ENCODE peak calls at places on chromosomes 11 and 22, in six cellular contexts. B is lower lobe of right lung, P is lower leg skin, O is esophagus squamous epithelium, W is heart left ventricle, J is bronchial epithelial cell. T is an unnamed sample.

GRCh38 chr11:49208006-49208721 is at the start of gene FOLH1:
- DNase-seq in B (peak), P (no peak), O (no peak), W (peak), J (peak), T (no peak)

GRCh38 chr11:27254744-27255446 is 108.1 kb downstream of the CCDC34 start:
- DNase-seq in B (no peak), P (no peak), O (no peak), W (no peak), J (peak), T (no peak)

GRCh38 chr11:116707250-116707649 is 65.5 kb downstream of the BUD13 start:
- DNase-seq in B (peak), P (no peak), O (no peak), W (no peak), J (peak), T (no peak)

GRCh38 chr11:76579047-76579751 is 91.3 kb downstream of the LRRC32 start:
- DNase-seq in B (peak), P (no peak), O (no peak), W (peak), J (no peak), T (no peak)

GRCh38 chr11:68313574-68314202 is 1.3 kb downstream of the LRP5 start:
- DNase-seq in B (no peak), P (no peak), O (no peak), W (no peak), J (no peak), T (no peak)

GRCh38 chr11:10625982-10626311 is 57.5 kb upstream of the LYVE1 start:
- DNase-seq in B (no peak), P (no peak), O (no peak), W (no peak), J (no peak), T (no peak)

GRCh38 chr11:122207921-122208764 is 92.1 kb upstream of the BLID start:
- DNase-seq in B (no peak), P (no peak), O (no peak), W (no peak), J (no peak), T (no peak)

GRCh38 chr11:46363455-46363920 is 16.2 kb downstream of the DGKZ start:
- DNase-seq in B (no peak), P (no peak), O (no peak), W (peak), J (peak), T (no peak)

GRCh38 chr11:114278342-114279065 is 17.7 kb upstream of the NNMT start:
- DNase-seq in B (no peak), P (no peak), O (no peak), W (no peak), J (no peak), T (no peak)

GRCh38 chr22:29631725-29632124 is 28.3 kb downstream of the NF2 start:
- DNase-seq in B (no peak), P (no peak), O (no peak), W (no peak), J (no peak), T (no peak)

GRCh38 chr11:108632041-108632440 is 32.8 kb upstream of the DDX10 start:
- DNase-seq in B (no peak), P (no peak), O (no peak), W (no peak), J (no peak), T (no peak)

GRCh38 chr11:62678770-62679696 is at the start of gene UBXN1:
- DNase-seq in B (peak), P (peak), O (peak), W (peak), J (peak), T (peak)

GRCh38 chr11:120746836-120747609 is 235.5 kb downstream of the GRIK4 start:
- DNase-seq in B (no peak), P (peak), O (no peak), W (no peak), J (peak), T (no peak)

GRCh38 chr11:8291421-8292350 is 28.0 kb upstream of the LMO1 start:
- DNase-seq in B (no peak), P (peak), O (no peak), W (no peak), J (no peak), T (no peak)

GRCh38 chr11:134341805-134342571 is 10.2 kb downstream of the GLB1L2 start:
- DNase-seq in B (no peak), P (no peak), O (no peak), W (no peak), J (no peak), T (no peak)

GRCh38 chr11:43282607-43283440 is 29.0 kb upstream of the API5 start:
- DNase-seq in B (peak), P (no peak), O (no peak), W (peak), J (peak), T (no peak)

GRCh38 chr11:62889484-62890437 is 9.1 kb downstream of the SLC3A2 start:
- DNase-seq in B (no peak), P (no peak), O (no peak), W (no peak), J (no peak), T (no peak)

GRCh38 chr11:120208777-120209176 is 2.1 kb upstream of the OAF start:
- DNase-seq in B (no peak), P (peak), O (no peak), W (peak), J (peak), T (no peak)

GRCh38 chr11:82003671-82004148 is 730.0 kb downstream of the FAM181B start:
- DNase-seq in B (no peak), P (no peak), O (no peak), W (no peak), J (peak), T (no peak)

GRCh38 chr11:12683857-12684256 is 9.6 kb downstream of the TEAD1 start:
- DNase-seq in B (no peak), P (no peak), O (no peak), W (no peak), J (no peak), T (no peak)

GRCh38 chr11:13065200-13065787 is 56.2 kb downstream of the RASSF10 start:
- DNase-seq in B (no peak), P (no peak), O (no peak), W (no peak), J (no peak), T (no peak)

GRCh38 chr11:87173185-87174039 is 135.7 kb downstream of the TMEM135 start:
- DNase-seq in B (no peak), P (no peak), O (no peak), W (no peak), J (peak), T (no peak)

GRCh38 chr11:27972432-27973170 is 135.4 kb downstream of the KIF18A start:
- DNase-seq in B (no peak), P (no peak), O (no peak), W (no peak), J (peak), T (no peak)

GRCh38 chr11:83162377-83162776 is 5.4 kb downstream of the PCF11 start:
- DNase-seq in B (no peak), P (no peak), O (no peak), W (no peak), J (no peak), T (no peak)

GRCh38 chr11:105609341-105609781 is 512 bp upstream of the GRIA4 start:
- DNase-seq in B (no peak), P (no peak), O (no peak), W (no peak), J (peak), T (no peak)

GRCh38 chr11:134644489-134645456 is 232.7 kb upstream of the B3GAT1 start:
- DNase-seq in B (no peak), P (no peak), O (no peak), W (no peak), J (no peak), T (no peak)

GRCh38 chr11:102473543-102473942 is 21.0 kb upstream of the TMEM123 start:
- DNase-seq in B (no peak), P (no peak), O (no peak), W (no peak), J (no peak), T (no peak)

GRCh38 chr11:9172394-9172793 is 81.0 kb upstream of the SCUBE2 start:
- DNase-seq in B (no peak), P (no peak), O (no peak), W (no peak), J (no peak), T (no peak)

GRCh38 chr22:26589367-26589844 is 526 bp downstream of the TPST2 start:
- DNase-seq in B (peak), P (peak), O (no peak), W (peak), J (no peak), T (no peak)

GRCh38 chr11:19071255-19071654 is 10.7 kb upstream of the MRGPRX2 start:
- DNase-seq in B (peak), P (peak), O (no peak), W (peak), J (peak), T (peak)

GRCh38 chr11:88623536-88623935 is 286.0 kb upstream of the CTSC start:
- DNase-seq in B (no peak), P (no peak), O (no peak), W (no peak), J (no peak), T (no peak)

GRCh38 chr11:15927196-15927865 is 429.0 kb downstream of the SOX6 start:
- DNase-seq in B (no peak), P (no peak), O (no peak), W (no peak), J (no peak), T (no peak)

GRCh38 chr22:46916886-46917625 is 154.6 kb downstream of the TBC1D22A start:
- DNase-seq in B (no peak), P (no peak), O (no peak), W (no peak), J (no peak), T (no peak)

GRCh38 chr22:32992821-32993220 is 65.4 kb downstream of the SYN3 start:
- DNase-seq in B (no peak), P (no peak), O (no peak), W (no peak), J (no peak), T (no peak)

GRCh38 chr11:375065-376025 is 6.0 kb downstream of the B4GALNT4 start:
- DNase-seq in B (no peak), P (no peak), O (no peak), W (peak), J (no peak), T (no peak)

GRCh38 chr11:47394322-47395224 is 13.8 kb upstream of the SLC39A13 start:
- DNase-seq in B (peak), P (peak), O (peak), W (peak), J (no peak), T (no peak)

GRCh38 chr22:36405671-36406070 is 17.9 kb upstream of the MYH9 start:
- DNase-seq in B (peak), P (no peak), O (no peak), W (peak), J (peak), T (no peak)

GRCh38 chr11:130427581-130428211 is 713 bp downstream of the ADAMTS8 start:
- DNase-seq in B (peak), P (no peak), O (no peak), W (peak), J (no peak), T (no peak)
- H3K4me3 ChIP-seq in B (peak), P (no peak), O (peak), W (peak), J (no peak), T (no peak)

GRCh38 chr11:73252577-73253191 is 19.5 kb upstream of the P2RY6 start:
- DNase-seq in B (no peak), P (no peak), O (no peak), W (no peak), J (no peak), T (no peak)
- TF ChIP-seq CTCF in B (no peak), P (no peak), O (no peak), W (no peak), J (peak), T (peak)

GRCh38 chr22:19121631-19122142 is 525 bp downstream of the DGCR2 start:
- DNase-seq in B (peak), P (peak), O (no peak), W (peak), J (no peak), T (no peak)

GRCh38 chr22:19122143-19122751 is at the start of gene DGCR2:
- DNase-seq in B (peak), P (peak), O (peak), W (peak), J (peak), T (peak)

GRCh38 chr22:19120829-19121630 is 1.2 kb downstream of the DGCR2 start:
- DNase-seq in B (peak), P (no peak), O (no peak), W (peak), J (peak), T (no peak)

GRCh38 chr22:19118601-19118880 is 3.7 kb downstream of the DGCR2 start:
- DNase-seq in B (no peak), P (no peak), O (no peak), W (no peak), J (no peak), T (no peak)

GRCh38 chr22:19119949-19120348 is 2.3 kb downstream of the DGCR2 start:
- DNase-seq in B (no peak), P (no peak), O (no peak), W (peak), J (no peak), T (no peak)
- H3K4me3 ChIP-seq in B (peak), P (no peak), O (peak), W (no peak), J (no peak), T (no peak)

GRCh38 chr11:5553347-5553746 is 5.0 kb upstream of the OR52H1 start:
- DNase-seq in B (no peak), P (no peak), O (no peak), W (no peak), J (no peak), T (no peak)
- TF ChIP-seq CTCF in B (no peak), P (no peak), O (no peak), W (no peak), J (no peak), T (no peak)

GRCh38 chr22:24937114-24937513 is 9.4 kb downstream of the LHFPL7 start:
- DNase-seq in B (no peak), P (no peak), O (no peak), W (no peak), J (peak), T (no peak)
- H3K4me3 ChIP-seq in B (no peak), P (no peak), O (no peak), W (no peak), J (no peak), T (no peak)

GRCh38 chr11:71198823-71199165 is 53.6 kb downstream of the SHANK2 start:
- DNase-seq in B (peak), P (no peak), O (no peak), W (no peak), J (no peak), T (no peak)

GRCh38 chr11:71197096-71197495 is 55.3 kb downstream of the SHANK2 start:
- DNase-seq in B (no peak), P (no peak), O (no peak), W (no peak), J (peak), T (no peak)

GRCh38 chr11:71199226-71199815 is 53.1 kb downstream of the SHANK2 start:
- DNase-seq in B (peak), P (no peak), O (no peak), W (no peak), J (no peak), T (no peak)

GRCh38 chr11:71200172-71200716 is 52.1 kb downstream of the SHANK2 start:
- DNase-seq in B (no peak), P (no peak), O (no peak), W (no peak), J (peak), T (no peak)

DNA sequence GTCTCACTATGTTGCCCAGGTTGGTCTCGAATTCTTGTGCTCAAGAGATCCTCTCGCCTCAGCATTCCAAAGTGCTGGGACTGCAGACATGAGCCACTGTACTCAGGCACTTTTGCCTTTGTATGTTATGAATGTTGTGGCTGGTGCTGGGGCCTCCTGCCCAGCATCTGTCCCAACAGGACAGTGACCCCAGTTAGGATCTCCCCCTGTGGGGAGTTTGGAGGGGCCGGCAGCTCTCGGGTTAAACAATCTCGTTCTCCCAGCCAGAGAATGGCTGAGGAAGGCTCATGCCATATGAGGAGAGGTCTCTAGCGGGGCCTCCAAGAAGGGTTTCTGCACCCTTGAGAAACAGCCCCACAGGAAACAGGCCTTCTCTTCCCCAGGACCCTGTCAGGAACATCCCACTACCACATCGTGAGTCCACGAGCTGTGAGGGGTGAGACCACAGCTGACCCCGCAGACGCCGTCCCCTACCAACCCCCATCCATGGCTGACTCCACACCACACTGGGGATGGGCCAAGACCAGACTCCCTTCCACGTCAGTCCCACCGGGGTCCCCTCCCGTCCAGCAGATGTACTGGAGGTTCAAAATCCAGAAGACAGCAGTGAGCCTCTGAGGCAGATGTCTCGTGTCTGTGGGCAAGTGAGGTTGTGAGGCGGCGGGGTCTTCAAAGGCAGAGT is 54.1 kb downstream of the SHANK2 start:
- DNase-seq in B (peak), P (no peak), O (no peak), W (no peak), J (no peak), T (no peak)
- TF ChIP-seq CTCF in B (no peak), P (no peak), O (no peak), W (no peak), J (no peak), T (no peak)

DNA sequence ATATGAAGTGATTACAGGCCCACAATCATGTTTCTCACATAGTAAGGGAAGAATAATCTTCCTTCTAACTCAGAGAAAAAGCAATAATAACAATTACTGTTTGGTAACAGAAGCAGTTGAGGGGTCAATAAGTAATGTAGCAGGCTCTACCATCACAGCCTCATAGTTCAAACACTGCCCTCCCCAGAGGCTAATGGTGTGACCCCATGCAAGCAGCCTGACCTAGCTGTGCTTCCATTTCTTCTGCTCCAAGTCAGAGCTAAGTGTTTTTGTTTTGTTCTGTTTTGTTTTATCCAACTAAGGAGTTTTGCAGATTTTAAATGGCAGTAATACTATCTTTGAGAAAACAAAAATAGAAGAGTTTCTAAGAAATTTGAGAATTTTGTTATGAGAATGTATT is 48.6 kb downstream of the GUCY1A2 start:
- DNase-seq in B (no peak), P (no peak), O (no peak), W (no peak), J (no peak), T (no peak)
- H3K4me3 ChIP-seq in B (no peak), P (no peak), O (no peak), W (no peak), J (no peak), T (no peak)

GRCh38 chr11:20627026-20627425 is 27.6 kb downstream of the SLC6A5 start:
- DNase-seq in B (no peak), P (no peak), O (no peak), W (no peak), J (no peak), T (no peak)
- TF ChIP-seq CTCF in B (no peak), P (no peak), O (no peak), W (no peak), J (no peak), T (no peak)

T was measured in GM12864.